ENCODE peak calls at places on chromosomes 1 and 21, in five cellular contexts. Q is K562, B is HepG2, A is H1, K is GM12878. M is an unnamed sample.

GRCh38 chr1:171134194-171134924 is 43.7 kb downstream of the FMO3 start:
- DNase-seq in Q (no peak), B (no peak), A (no peak), K (no peak), M (no peak)

GRCh38 chr1:24705260-24706073 is 39.8 kb upstream of the CLIC4 start:
- DNase-seq in Q (peak), B (peak), A (peak), K (peak), M (peak)

GRCh38 chr1:154791292-154792278 is 78.5 kb downstream of the KCNN3 start:
- DNase-seq in Q (peak), B (no peak), A (no peak), K (peak), M (no peak)

GRCh38 chr1:110345480-110345879 is 6.3 kb downstream of the RBM15 start:
- DNase-seq in Q (no peak), B (no peak), A (no peak), K (no peak), M (no peak)

GRCh38 chr1:177287996-177288395 is 117.2 kb downstream of the BRINP2 start:
- DNase-seq in Q (no peak), B (no peak), A (no peak), K (no peak), M (no peak)

GRCh38 chr1:22772054-22772453 is 61.4 kb downstream of the EPHB2 start:
- DNase-seq in Q (no peak), B (no peak), A (no peak), K (no peak), M (no peak)

GRCh38 chr1:1324524-1325287 is at the start of the genes CPTP and INTS11:
- DNase-seq in Q (peak), B (peak), A (peak), K (peak), M (peak)

GRCh38 chr1:202563818-202564217 is 146.4 kb downstream of the SYT2 start:
- DNase-seq in Q (no peak), B (no peak), A (no peak), K (no peak), M (no peak)

GRCh38 chr1:54094001-54094729 is 40.8 kb downstream of the TCEANC2 start:
- DNase-seq in Q (no peak), B (peak), A (no peak), K (no peak), M (no peak)

GRCh38 chr1:84298336-84298687 is 3.2 kb upstream of the SAMD13 start:
- DNase-seq in Q (peak), B (no peak), A (peak), K (no peak), M (peak)
- TF ChIP-seq KDM1A in Q (no peak), B (no peak), A (no peak), K (no peak), M (no peak)

DNA sequence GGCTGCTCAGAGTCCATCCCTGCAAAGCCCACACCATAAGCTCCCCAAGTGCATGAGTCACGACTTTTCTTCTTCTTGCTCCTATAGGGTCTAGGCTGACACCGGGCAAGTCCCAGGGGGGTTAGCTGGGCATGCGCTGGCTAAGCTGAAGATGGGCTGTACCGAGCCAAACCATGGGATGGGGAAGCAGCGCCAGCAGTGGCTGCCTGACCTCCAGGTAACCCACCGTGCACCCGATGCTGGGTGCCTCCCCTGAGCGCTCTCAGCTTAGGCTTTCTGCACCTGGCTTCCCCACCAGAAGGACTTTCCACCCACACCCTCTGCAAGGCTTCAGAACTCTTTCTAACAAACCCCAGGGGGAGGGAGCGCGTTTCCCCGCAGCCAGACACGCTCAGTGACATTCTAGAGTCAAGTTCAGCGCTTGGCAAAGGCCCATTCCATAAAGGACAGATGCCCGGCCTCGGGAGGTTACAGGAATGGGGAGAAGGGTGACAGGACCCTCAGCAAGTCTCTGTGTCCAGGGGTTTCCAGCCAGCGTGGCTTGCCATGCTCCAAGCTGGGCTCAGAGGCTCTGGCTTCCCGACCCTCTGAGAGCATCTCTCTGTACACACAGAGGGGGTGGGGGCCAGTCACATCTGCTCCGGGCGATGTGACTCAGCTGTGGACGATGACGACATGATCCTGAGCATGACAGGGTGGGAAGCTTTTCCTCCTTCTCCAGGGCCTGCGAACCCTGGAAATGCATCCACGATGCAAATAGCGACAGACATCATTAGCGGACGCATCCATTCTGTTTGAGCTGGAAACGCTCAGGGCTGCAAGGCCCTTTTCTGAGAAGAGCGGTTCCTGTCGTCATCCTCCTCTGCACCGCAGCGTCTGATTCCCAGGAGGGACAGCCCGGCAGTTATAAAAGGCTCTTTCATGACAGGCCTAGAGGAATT is 107.8 kb downstream of the SIK1 start:
- DNase-seq in Q (no peak), B (no peak), A (no peak), K (peak), M (peak)
- TF ChIP-seq KDM1A in Q (no peak), B (no peak), A (no peak), K (no peak), M (no peak)

GRCh38 chr1:76572229-76572628 is 295.1 kb upstream of the ST6GALNAC5 start:
- DNase-seq in Q (no peak), B (no peak), A (no peak), K (no peak), M (no peak)

GRCh38 chr1:76571248-76571647 is 296.0 kb upstream of the ST6GALNAC5 start:
- DNase-seq in Q (no peak), B (no peak), A (no peak), K (no peak), M (no peak)

DNA sequence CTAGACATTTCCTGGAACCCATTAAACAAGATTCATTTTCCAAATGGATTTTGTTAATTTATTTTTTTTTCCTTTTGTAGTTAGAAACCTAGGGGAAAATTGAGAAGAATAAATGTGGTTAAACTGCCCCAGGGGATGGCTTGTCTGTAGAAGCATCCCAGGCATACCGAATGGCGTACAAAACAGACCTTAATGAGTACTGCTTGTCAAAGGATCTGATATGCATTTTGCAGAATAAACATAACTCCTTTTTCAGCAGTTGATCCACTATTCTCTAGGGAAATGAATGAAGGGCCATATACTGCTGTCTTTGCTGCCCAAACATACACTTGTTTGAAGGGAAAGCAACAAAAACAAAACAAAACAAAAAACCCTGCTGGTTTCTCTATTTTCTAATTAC is 298.4 kb upstream of the ST6GALNAC5 start:
- DNase-seq in Q (no peak), B (no peak), A (no peak), K (no peak), M (no peak)
- TF ChIP-seq KDM1A in Q (no peak), B (no peak), A (no peak), K (no peak), M (no peak)

GRCh38 chr1:201348211-201348566 is 29.3 kb downstream of the TNNT2 start:
- DNase-seq in Q (peak), B (peak), A (peak), K (no peak), M (peak)

GRCh38 chr1:201349091-201349490 is 28.4 kb downstream of the TNNT2 start:
- DNase-seq in Q (no peak), B (no peak), A (no peak), K (no peak), M (no peak)

GRCh38 chr1:201351617-201352016 is 25.9 kb downstream of the TNNT2 start:
- DNase-seq in Q (no peak), B (no peak), A (no peak), K (no peak), M (no peak)

GRCh38 chr1:201350884-201351283 is 26.6 kb downstream of the TNNT2 start:
- DNase-seq in Q (no peak), B (no peak), A (no peak), K (no peak), M (no peak)

DNA sequence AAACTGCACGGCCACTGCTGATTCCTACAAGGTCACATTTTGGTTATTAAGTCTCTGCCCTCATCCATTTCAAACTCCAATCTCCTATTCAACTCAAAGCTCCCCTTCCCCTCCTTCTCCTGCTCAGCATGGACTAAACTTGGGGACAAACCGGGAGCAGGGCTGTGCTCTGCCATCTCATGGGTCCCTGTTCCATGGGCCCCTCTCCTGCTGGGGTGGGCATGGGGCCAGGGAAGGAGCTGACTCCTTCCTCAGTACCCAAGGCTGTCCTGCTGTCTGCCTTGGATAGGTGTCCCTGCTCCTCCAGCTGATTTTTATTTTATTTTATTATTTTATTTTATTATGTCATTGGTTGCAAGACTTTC is 27.1 kb downstream of the TNNT2 start:
- DNase-seq in Q (no peak), B (no peak), A (no peak), K (no peak), M (no peak)
- TF ChIP-seq KDM1A in Q (no peak), B (no peak), A (no peak), K (no peak), M (no peak)

GRCh38 chr21:18548249-18548648 is 144.7 kb upstream of the TMPRSS15 start:
- DNase-seq in Q (no peak), B (no peak), A (no peak), K (no peak), M (no peak)
- TF ChIP-seq KDM1A in Q (no peak), B (no peak), A (no peak), K (no peak), M (no peak)

GRCh38 chr1:234535208-234535607 is 56.2 kb upstream of the TARBP1 start:
- DNase-seq in Q (no peak), B (no peak), A (no peak), K (no peak), M (no peak)

GRCh38 chr1:234536756-234537155 is 57.8 kb upstream of the TARBP1 start:
- DNase-seq in Q (no peak), B (no peak), A (no peak), K (no peak), M (no peak)

GRCh38 chr1:234537236-234537635 is 58.3 kb upstream of the TARBP1 start:
- DNase-seq in Q (no peak), B (no peak), A (no peak), K (no peak), M (no peak)

GRCh38 chr1:234533975-234534876 is 55.2 kb upstream of the TARBP1 start:
- DNase-seq in Q (no peak), B (no peak), A (no peak), K (no peak), M (no peak)

GRCh38 chr1:234535763-234536515 is 57.0 kb upstream of the TARBP1 start:
- DNase-seq in Q (no peak), B (no peak), A (no peak), K (no peak), M (no peak)
- TF ChIP-seq KDM1A in Q (no peak), B (no peak), A (no peak), K (no peak), M (no peak)

GRCh38 chr21:31173881-31174555 is 135.7 kb upstream of the KRTAP19-8 start:
- DNase-seq in Q (no peak), B (no peak), A (no peak), K (no peak), M (no peak)
- TF ChIP-seq KDM1A in Q (no peak), B (no peak), A (no peak), K (no peak), M (no peak)

DNA sequence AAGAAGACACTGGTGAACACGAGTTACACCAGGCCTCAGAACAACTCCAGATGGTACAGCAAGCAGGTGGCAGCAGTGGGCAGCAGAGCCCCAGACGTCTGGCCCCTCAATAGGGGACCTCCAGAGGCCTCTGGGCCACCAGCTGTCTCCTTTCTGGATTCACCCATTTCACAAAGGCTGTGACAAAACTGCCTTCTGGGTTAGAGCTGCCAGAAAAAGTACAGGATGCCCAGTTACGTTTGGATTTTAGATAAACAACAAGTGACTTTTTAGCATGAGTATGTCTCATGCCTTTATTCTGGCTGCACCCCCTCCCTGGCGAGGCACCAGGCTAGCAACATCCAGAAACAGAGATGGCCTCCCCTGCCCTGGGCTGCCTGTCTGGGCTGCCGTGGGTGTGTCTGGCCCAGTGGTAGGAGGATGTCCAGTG is 30.1 kb downstream of the ITPKB start:
- DNase-seq in Q (no peak), B (no peak), A (no peak), K (no peak), M (no peak)
- TF ChIP-seq KDM1A in Q (no peak), B (no peak), A (no peak), K (no peak), M (no peak)